ENCODE peak calls at places on chromosomes 3 and 15, in four cellular contexts. Q, F, A and W are unnamed samples.

GRCh38 chr3:62164196-62164595 is 209.2 kb downstream of the FEZF2 start:
- DNase-seq in Q (no peak), F (no peak), A (no peak), W (no peak)

GRCh38 chr3:44555753-44556152 is 760 bp downstream of the ZKSCAN7 start:
- DNase-seq in Q (peak), F (no peak), A (no peak), W (no peak)

GRCh38 chr3:76065975-76066374 is 280.6 kb upstream of the ZNF717 start:
- DNase-seq in Q (peak), F (no peak), A (no peak), W (no peak)

GRCh38 chr3:129934234-129935123 is 40.0 kb upstream of the TRH start:
- DNase-seq in Q (peak), F (peak), A (peak), W (peak)

GRCh38 chr3:32276279-32276841 is 37.9 kb downstream of the CMTM8 start:
- DNase-seq in Q (peak), F (no peak), A (no peak), W (no peak)

GRCh38 chr3:140834266-140835037 is 107.2 kb upstream of the SLC25A36 start:
- DNase-seq in Q (no peak), F (no peak), A (no peak), W (no peak)

GRCh38 chr15:63752075-63752684 is 81.6 kb downstream of the HERC1 start:
- DNase-seq in Q (peak), F (peak), A (no peak), W (peak)

GRCh38 chr3:143436231-143436930 is 316.8 kb downstream of the CHST2 start:
- DNase-seq in Q (peak), F (no peak), A (no peak), W (no peak)

GRCh38 chr15:75056036-75056435 is 32.6 kb downstream of the PPCDC start:
- DNase-seq in Q (no peak), F (no peak), A (no peak), W (no peak)

GRCh38 chr15:38646716-38647115 is 82.1 kb upstream of the RASGRP1 start:
- DNase-seq in Q (no peak), F (no peak), A (no peak), W (no peak)

GRCh38 chr15:40029979-40030893 is 8.7 kb downstream of the SRP14 start:
- DNase-seq in Q (peak), F (peak), A (peak), W (peak)

GRCh38 chr3:123652346-123652984 is 67.6 kb upstream of the HACD2 start:
- DNase-seq in Q (peak), F (peak), A (peak), W (peak)

GRCh38 chr3:58357402-58357801 is 24.7 kb downstream of the PXK start:
- DNase-seq in Q (no peak), F (no peak), A (no peak), W (peak)

GRCh38 chr3:165716592-165716991 is 120.6 kb downstream of the BCHE start:
- DNase-seq in Q (no peak), F (no peak), A (no peak), W (no peak)

GRCh38 chr3:42684632-42685362 is 540 bp upstream of the KLHL40 start:
- DNase-seq in Q (no peak), F (no peak), A (no peak), W (no peak)

GRCh38 chr3:108838411-108838810 is 15.8 kb downstream of the TRAT1 start:
- DNase-seq in Q (no peak), F (no peak), A (no peak), W (peak)

GRCh38 chr3:151012753-151013152 is 40.2 kb upstream of the CLRN1 start:
- DNase-seq in Q (no peak), F (no peak), A (no peak), W (no peak)

GRCh38 chr3:69505770-69506407 is 120.0 kb upstream of the FRMD4B start:
- DNase-seq in Q (peak), F (peak), A (no peak), W (no peak)

GRCh38 chr3:182967218-182968204 is 12.8 kb downstream of the DCUN1D1 start:
- DNase-seq in Q (no peak), F (no peak), A (no peak), W (peak)

GRCh38 chr3:37859354-37859753 is 2.3 kb upstream of the CTDSPL start:
- DNase-seq in Q (no peak), F (no peak), A (no peak), W (no peak)

GRCh38 chr3:127411083-127411727 is 123.4 kb upstream of the PRR20G start:
- DNase-seq in Q (no peak), F (no peak), A (peak), W (no peak)

GRCh38 chr3:11204697-11205397 is 50.6 kb downstream of the HRH1 start:
- DNase-seq in Q (peak), F (no peak), A (no peak), W (no peak)

GRCh38 chr3:52436500-52437106 is 8.3 kb downstream of the SEMA3G start:
- DNase-seq in Q (peak), F (no peak), A (no peak), W (no peak)

GRCh38 chr15:84855032-84855645 is 29.3 kb upstream of the SLC28A1 start:
- DNase-seq in Q (peak), F (no peak), A (no peak), W (no peak)

GRCh38 chr3:160587105-160587504 is 21.7 kb upstream of the KPNA4 start:
- DNase-seq in Q (no peak), F (no peak), A (no peak), W (no peak)

GRCh38 chr15:60835974-60836373 is 357.0 kb upstream of the ICE2 start:
- DNase-seq in Q (peak), F (no peak), A (no peak), W (no peak)

GRCh38 chr3:73037369-73037699 is 24.1 kb upstream of the EBLN2 start:
- DNase-seq in Q (peak), F (no peak), A (no peak), W (no peak)

DNA sequence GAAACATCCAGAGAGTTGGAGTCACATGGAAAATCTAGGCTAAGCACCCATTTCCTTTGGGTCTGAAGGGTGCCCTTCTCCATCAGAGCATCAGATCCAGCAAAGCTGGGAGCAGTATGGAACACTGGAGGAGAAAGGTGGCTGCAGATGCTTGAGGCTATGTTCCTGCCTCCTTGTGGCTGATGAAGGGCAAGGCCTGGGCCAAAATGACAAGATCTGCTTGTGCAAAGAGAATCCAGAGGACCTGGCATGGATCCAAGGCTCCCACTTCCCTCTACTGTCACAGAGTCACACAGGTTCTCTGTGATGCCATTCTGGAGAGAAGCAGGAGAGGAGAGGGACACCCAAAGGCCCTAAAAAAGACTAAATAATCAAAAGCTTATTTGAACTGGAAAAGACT is 9.2 kb upstream of the ATP8B4 start:
- DNase-seq in Q (no peak), F (no peak), A (peak), W (no peak)
- TF ChIP-seq CTCF in Q (peak), F (no peak), A (no peak), W (no peak)

DNA sequence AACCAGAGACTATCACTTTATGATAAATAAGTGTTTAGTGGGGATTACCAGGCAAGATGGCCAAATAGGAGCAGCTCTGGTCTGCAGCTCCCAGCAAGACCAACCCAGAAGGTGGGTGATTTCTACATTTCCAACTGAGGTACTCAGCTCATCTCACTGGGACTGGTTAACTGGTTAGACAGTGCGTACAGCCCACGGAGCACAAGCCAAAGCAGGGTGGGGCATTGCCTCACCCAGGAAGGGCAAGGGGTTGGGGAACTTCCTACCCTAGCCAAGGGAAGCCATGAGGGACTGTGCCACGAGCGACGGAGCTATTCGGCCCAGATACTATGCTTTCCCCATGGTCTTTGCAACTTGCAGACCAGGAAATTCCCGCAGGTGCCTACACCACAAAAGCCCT is 171.0 kb downstream of the CTNNB1 start:
- DNase-seq in Q (no peak), F (no peak), A (no peak), W (no peak)
- TF ChIP-seq CTCF in Q (no peak), F (no peak), A (no peak), W (no peak)

DNA sequence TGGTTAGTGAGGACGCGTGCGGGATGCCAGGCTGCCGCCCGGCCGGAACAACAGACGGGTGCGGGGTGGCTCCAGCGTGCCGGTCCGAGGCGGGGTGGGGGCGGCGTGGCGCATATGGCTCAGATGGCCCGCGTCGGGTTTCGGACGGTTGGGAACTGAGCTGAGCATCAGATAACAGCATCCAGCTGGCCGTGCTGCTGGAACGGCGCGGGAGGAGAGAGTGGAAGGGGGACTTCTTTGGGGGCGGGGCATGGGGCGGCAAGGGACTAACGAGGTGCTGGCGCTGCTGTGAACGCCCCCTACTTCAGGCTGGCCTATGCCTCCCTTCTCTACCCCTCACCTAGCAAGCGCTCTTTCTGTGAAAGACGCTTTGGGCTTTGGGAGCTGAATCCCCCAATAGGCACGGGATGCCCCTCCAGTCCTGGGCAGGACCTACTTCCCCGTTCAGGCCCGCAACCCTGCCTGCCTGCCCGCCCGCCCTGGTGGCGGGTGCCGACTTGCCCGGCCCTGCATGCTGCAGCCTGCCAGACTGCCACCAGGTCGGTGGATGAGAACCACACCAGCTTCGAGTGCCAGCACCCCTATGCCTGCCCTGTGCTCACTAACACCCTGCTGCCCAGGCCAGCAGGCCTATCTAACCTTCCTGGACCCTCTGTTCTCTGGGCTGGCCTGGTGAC is 541 bp downstream of the INKA1 start:
- DNase-seq in Q (peak), F (no peak), A (peak), W (peak)
- TF ChIP-seq CTCF in Q (no peak), F (no peak), A (no peak), W (no peak)

GRCh38 chr3:117557008-117557407 is 847.4 kb downstream of the TUSC7 start:
- DNase-seq in Q (no peak), F (no peak), A (no peak), W (no peak)
- TF ChIP-seq CTCF in Q (no peak), F (no peak), A (no peak), W (no peak)

DNA sequence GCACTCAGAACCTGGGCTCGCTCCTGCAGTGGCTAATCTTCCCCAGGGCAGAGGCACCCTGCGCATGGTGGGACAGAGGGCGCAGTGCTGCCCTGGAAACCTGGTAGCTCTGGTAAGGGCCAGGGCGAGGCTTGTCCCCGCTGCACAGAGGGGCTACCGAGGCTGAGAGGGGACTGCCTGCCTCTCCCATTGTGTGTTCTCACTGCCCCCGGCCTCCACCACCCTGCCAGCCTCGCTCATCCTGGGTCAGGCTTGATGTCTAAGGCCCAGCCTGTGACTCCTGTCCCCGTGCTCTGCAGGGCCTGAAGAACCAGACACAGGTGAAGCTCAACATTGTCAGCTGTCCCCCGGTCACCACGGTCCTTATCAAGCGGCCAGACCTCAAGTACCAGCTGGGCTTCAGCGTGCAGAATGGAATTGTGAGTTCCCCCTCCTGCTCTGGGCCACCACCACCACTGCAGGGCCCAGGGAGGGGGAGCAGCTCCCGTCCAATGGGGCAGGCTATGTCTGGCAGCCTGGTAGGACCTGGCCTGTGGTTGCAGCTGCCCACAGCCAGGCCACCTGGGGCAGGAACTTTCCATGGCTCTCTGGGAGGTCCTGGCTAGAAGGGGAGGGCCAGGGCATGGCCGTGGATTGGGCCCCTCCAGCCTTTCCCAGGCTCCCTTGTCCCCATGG is 161.5 kb downstream of the NSMCE3 start:
- DNase-seq in Q (no peak), F (no peak), A (no peak), W (no peak)
- TF ChIP-seq CTCF in Q (no peak), F (no peak), A (no peak), W (no peak)

GRCh38 chr15:101204744-101205535 is 46.9 kb downstream of the CHSY1 start:
- DNase-seq in Q (peak), F (no peak), A (no peak), W (peak)
- TF ChIP-seq CTCF in Q (no peak), F (no peak), A (no peak), W (no peak)

GRCh38 chr15:86624261-86625036 is 544.8 kb downstream of the AGBL1 start:
- DNase-seq in Q (peak), F (peak), A (peak), W (peak)
- TF ChIP-seq CTCF in Q (peak), F (peak), A (peak), W (peak)

GRCh38 chr15:88337993-88338392 is 81.5 kb upstream of the NTRK3 start:
- DNase-seq in Q (no peak), F (no peak), A (no peak), W (no peak)
- TF ChIP-seq CTCF in Q (no peak), F (no peak), A (no peak), W (no peak)

GRCh38 chr3:132038198-132038825 is 3.5 kb upstream of the CPNE4 start:
- DNase-seq in Q (peak), F (peak), A (no peak), W (no peak)
- TF ChIP-seq CTCF in Q (peak), F (peak), A (peak), W (peak)